ENCODE peak calls at places on chromosomes 3 and 15, in four cellular contexts. X is hepatocyte, O is kidney epithelial cell, H is heart left ventricle. Q is an unnamed sample.

GRCh38 chr15:70361891-70362290 is 264.2 kb upstream of the TLE3 start:
- DNase-seq in H (no peak), O (no peak), X (no peak), Q (no peak)

GRCh38 chr3:37308247-37308646 is 133.9 kb upstream of the LRRFIP2 start:
- DNase-seq in H (no peak), O (no peak), X (peak; percentile 26), Q (peak; percentile 45)

GRCh38 chr3:42654331-42655201 is 1.1 kb downstream of the ZBTB47 start:
- DNase-seq in H (peak; percentile 75), O (no peak), X (peak; percentile 87), Q (peak; percentile 43)

GRCh38 chr3:9349321-9350117 is 13.3 kb upstream of the THUMPD3 start:
- DNase-seq in H (no peak), X (peak; percentile 17), O (peak; percentile 92), Q (peak; percentile 43)

GRCh38 chr15:38084289-38084688 is 149.8 kb downstream of the TMCO5A start:
- DNase-seq in X (no peak), H (no peak), O (no peak), Q (peak; percentile 62)

GRCh38 chr3:14866627-14867026 is 47.9 kb downstream of the FGD5 start:
- DNase-seq in H (no peak), O (no peak), X (no peak), Q (no peak)

GRCh38 chr3:65548848-65549625 is 489.7 kb downstream of the MAGI1 start:
- DNase-seq in O (no peak), H (peak; percentile 40), X (peak; percentile 45), Q (no peak)

GRCh38 chr3:166191406-166191805 is 354.2 kb upstream of the BCHE start:
- DNase-seq in X (peak; percentile 10), O (no peak), H (no peak), Q (no peak)

GRCh38 chr3:45946307-45946706 is 3.0 kb downstream of the CXCR6 start:
- DNase-seq in X (no peak), H (no peak), O (no peak), Q (no peak)

GRCh38 chr15:48059786-48060185 is 61.0 kb upstream of the SLC24A5 start:
- DNase-seq in X (no peak), H (peak; percentile 23), O (no peak), Q (no peak)

GRCh38 chr3:71131385-71131871 is 452.1 kb downstream of the FOXP1 start:
- DNase-seq in H (no peak), X (no peak), O (no peak), Q (no peak)

GRCh38 chr3:183447206-183448001 is 19.0 kb upstream of the MCF2L2 start:
- DNase-seq in X (peak; percentile 94), H (peak; percentile 91), O (peak; percentile 78), Q (peak; percentile 96)

GRCh38 chr3:82973810-82974209 is 1212.4 kb upstream of the GBE1 start:
- DNase-seq in O (no peak), H (no peak), X (no peak), Q (peak; percentile 3)

GRCh38 chr15:75887178-75887577 is 16.5 kb upstream of the FBXO22 start:
- DNase-seq in X (peak; percentile 18), H (no peak), O (no peak), Q (no peak)

GRCh38 chr3:30341851-30342250 is 264.6 kb upstream of the TGFBR2 start:
- DNase-seq in O (no peak), X (no peak), H (no peak), Q (no peak)

GRCh38 chr15:52163321-52164190 is 27.6 kb downstream of the GNB5 start:
- DNase-seq in X (no peak), H (no peak), O (no peak), Q (peak; percentile 30)

GRCh38 chr3:59451041-59451763 is 401.4 kb upstream of the CFAP20DC start:
- DNase-seq in X (no peak), H (no peak), O (no peak), Q (no peak)

GRCh38 chr3:10623578-10624275 is 118.3 kb upstream of the ATP2B2 start:
- DNase-seq in O (no peak), X (no peak), H (no peak), Q (peak; percentile 26)

GRCh38 chr3:186724911-186725310 is 7.8 kb downstream of the KNG1 start:
- DNase-seq in O (no peak), H (no peak), X (no peak), Q (no peak)

GRCh38 chr3:53159415-53160135 is 1.4 kb upstream of the PRKCD start:
- DNase-seq in X (peak; percentile 86), H (peak; percentile 50), O (no peak), Q (no peak)

GRCh38 chr3:172061724-172062184 is 22.4 kb downstream of the FNDC3B start:
- DNase-seq in X (peak; percentile 39), O (no peak), H (no peak), Q (peak; percentile 76)

GRCh38 chr3:9976736-9977709 is 9.6 kb downstream of the EMC3 start:
- DNase-seq in O (peak; percentile 96), X (peak; percentile 84), H (peak; percentile 68), Q (peak; percentile 97)

GRCh38 chr3:196633658-196634151 is 5.8 kb upstream of the NRROS start:
- DNase-seq in H (no peak), O (no peak), X (no peak), Q (peak; percentile 62)

GRCh38 chr15:56871180-56871579 is 47.3 kb upstream of the TCF12 start:
- DNase-seq in O (peak; percentile 55), H (no peak), X (no peak), Q (no peak)

GRCh38 chr3:44114142-44114541 is 127.5 kb upstream of the TOPAZ1 start:
- DNase-seq in X (peak; percentile 39), O (no peak), H (peak; percentile 25), Q (peak; percentile 39)

GRCh38 chr15:69906256-69907185 is 191.2 kb downstream of the TLE3 start:
- DNase-seq in O (no peak), H (no peak), X (no peak), Q (no peak)

GRCh38 chr3:128369881-128370642 is 96.6 kb downstream of the DNAJB8 start:
- DNase-seq in X (no peak), H (no peak), O (no peak), Q (peak; percentile 64)

DNA sequence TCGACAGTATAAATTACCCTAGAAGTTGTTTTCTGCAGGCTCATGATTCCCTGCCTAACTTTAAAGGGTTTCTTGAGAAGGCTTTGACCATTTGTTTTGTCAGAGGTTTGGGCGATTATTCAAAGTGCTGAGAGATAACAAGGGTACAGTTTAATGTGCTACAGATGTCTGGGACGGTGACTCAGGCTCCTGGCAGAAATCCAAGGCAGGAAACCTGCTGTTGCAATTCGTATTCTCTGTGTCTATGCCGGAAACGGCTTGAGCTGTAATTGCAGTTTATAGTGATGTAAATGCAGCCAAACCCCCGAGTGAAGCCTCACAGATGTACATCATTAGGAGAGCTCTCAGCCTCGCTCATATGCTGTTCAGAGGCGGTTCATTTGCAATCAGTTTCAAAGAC is 65.6 kb downstream of the SYNPR start:
- DNase-seq in O (peak; percentile 85), X (peak; percentile 90), H (peak; percentile 71), Q (peak; percentile 89)
- H3K4me3 ChIP-seq in O (no peak overlapping the region), X (no peak overlapping the region), H (no peak overlapping the region), Q (no peak overlapping the region)

DNA sequence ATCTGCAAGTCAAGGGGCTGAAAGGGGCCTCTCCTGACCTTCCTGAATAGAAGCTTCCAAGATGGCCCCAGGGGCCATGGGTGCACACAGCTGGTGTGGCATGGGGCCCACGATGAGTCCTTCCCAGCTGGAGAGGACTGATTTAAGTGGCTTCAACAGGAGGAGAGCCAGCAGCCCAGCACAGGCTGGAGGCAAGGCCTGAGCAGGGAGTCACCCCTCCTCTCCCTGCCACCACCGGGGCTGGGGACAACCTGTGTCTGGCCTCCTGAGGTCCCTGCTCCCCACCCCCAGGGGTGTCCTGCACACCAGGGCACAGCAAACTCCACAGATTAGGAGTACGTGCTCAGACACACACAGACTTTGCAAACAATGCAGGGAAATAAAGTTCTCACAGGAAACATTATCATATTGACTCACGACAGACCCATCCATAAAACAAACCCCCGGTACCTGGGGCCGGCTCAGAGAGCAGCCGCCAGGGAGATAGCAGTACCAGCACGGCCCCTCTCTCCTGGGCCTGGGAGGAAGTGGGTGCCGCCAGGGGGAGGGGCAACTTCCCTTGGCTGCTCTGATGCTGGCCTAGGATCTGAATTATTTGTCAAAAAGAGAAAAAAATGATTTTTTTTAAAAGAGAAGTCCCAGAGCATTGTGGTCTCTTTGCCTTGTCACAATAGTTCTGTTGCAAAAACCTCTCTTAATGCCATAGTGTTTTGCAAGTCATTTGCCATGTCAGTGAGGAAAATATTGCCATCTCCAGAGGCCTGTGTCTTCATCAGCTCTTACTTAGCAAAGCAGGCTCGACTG is 21.9 kb upstream of the TSEN2 start:
- DNase-seq in O (no peak), H (no peak), X (peak; percentile 55), Q (peak; percentile 61)
- H3K4me3 ChIP-seq in O (no peak overlapping the region), H (no peak overlapping the region), X (no peak overlapping the region), Q (no peak overlapping the region)

GRCh38 chr3:184560992-184561328 is 625 bp upstream of the EPHB3 start:
- DNase-seq in O (peak; percentile 14), X (no peak), H (no peak), Q (no peak)
- H3K4me3 ChIP-seq in O (no peak overlapping the region), X (no peak overlapping the region), H (peak overlapping the region; percentile 17), Q (peak overlapping the region; percentile 32)

GRCh38 chr3:8153778-8154177 is 347.8 kb upstream of the LMCD1 start:
- DNase-seq in H (no peak), X (no peak), O (no peak), Q (no peak)

GRCh38 chr3:8157640-8158039 is 344.0 kb upstream of the LMCD1 start:
- DNase-seq in O (no peak), X (no peak), H (no peak), Q (no peak)

GRCh38 chr3:8152826-8153418 is 348.7 kb upstream of the LMCD1 start:
- DNase-seq in H (no peak), X (no peak), O (no peak), Q (no peak)

DNA sequence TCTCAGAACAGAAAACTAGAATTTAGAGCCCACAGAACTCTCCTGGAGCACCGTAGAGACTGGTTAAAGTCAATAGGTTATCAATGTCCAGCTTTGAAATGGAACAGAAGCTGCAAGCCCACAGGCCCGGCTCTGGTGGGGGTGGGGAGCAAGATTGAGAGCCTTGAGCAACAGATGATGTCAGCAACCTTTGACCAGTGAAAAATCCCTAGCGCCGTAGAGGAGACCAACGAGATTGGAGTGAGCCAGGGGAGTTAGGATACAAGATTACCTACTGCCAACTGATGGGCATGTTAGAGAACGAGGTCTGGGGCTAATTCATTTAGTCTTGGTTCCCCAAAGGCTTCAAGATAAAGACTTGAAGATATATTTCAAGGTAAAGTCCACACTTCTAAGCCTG is 345.5 kb upstream of the LMCD1 start:
- DNase-seq in H (no peak), O (no peak), X (no peak), Q (no peak)
- H3K4me3 ChIP-seq in H (no peak overlapping the region), O (no peak overlapping the region), X (no peak overlapping the region), Q (no peak overlapping the region)

DNA sequence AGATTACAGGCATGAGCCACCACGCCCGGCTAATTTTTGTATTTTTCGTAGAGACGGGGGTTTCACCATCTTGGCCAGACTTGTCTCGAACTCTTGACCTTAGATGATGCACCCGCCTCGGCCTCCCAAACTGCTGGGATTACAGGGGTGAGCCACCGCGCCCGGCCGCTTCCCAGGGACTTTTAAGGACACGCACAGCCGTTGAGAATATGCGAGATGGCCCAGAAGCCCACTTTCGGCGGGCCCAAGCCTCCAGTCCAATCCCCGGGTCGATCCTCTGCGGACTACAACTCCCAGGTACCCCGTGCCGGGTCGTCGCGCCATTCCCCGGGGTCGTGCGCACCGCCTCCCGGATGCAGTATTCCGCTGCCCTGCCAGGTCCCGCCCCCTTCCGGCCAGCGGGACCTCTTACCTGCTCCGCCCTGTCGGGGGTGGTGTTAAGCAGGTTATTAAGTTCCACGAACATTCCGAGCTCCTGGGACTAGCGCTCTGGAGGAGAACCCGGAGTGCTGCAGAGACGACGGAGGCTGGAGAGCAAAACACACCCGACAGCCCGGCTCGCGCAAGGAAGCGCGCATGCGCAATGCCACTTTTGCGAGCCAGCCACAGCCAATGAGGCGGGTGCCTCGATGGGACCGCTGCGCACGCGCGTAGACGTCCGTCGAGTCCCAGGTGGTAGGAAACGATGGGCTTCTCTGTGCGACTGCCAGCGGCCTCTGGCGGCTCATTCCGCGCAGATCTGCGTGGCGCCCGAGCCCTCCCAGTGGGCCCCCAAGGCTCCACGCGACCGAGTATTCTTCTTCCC is at the start of gene ELP6:
- DNase-seq in H (peak; percentile 98), O (peak; percentile 74), X (peak; percentile 99), Q (peak; percentile 97)
- H3K4me3 ChIP-seq in H (peak within 1 kb of the TSS; percentile 70), O (peak within 1 kb of the TSS; percentile 79), X (peak within 1 kb of the TSS; percentile 76), Q (peak within 1 kb of the TSS; percentile 93)

GRCh38 chr3:51382947-51383578 is 2.0 kb upstream of the MANF start:
- DNase-seq in O (no peak), H (no peak), X (no peak), Q (peak; percentile 15)
- H3K4me3 ChIP-seq in O (no peak overlapping the region), H (no peak overlapping the region), X (no peak overlapping the region), Q (peak overlapping the region; percentile 77)